ENCODE peak calls at places on chromosomes 12 and 14, in six cellular contexts. K, R, O, Z, U and B are unnamed samples.
A peak's percentile ranks its signal among the peaks of the same experiment; 100 is the strongest.

GRCh38 chr12:9064815-9065606 is 50.7 kb downstream of the A2M start:
- DNase-seq in Z (peak; percentile 36), U (no peak), R (peak; percentile 27), K (no peak), O (peak; percentile 8), B (peak; percentile 28)

GRCh38 chr12:92977326-92977725 is 48.2 kb upstream of the EEA1 start:
- DNase-seq in O (no peak), K (no peak), U (no peak), R (no peak), Z (no peak), B (no peak)

GRCh38 chr12:50050410-50051280 is 6.8 kb upstream of the ASIC1 start:
- DNase-seq in U (no peak), K (peak; percentile 96), Z (peak; percentile 50), R (no peak), O (no peak), B (no peak)

GRCh38 chr14:62133776-62134175 is 371.6 kb downstream of the SNAPC1 start:
- DNase-seq in U (no peak), K (no peak), R (no peak), O (no peak), Z (no peak), B (no peak)

GRCh38 chr12:98698603-98699463 is 53.7 kb downstream of the APAF1 start:
- DNase-seq in R (peak; percentile 36), O (no peak), U (peak; percentile 11), Z (peak; percentile 63), K (peak; percentile 71), B (no peak)

GRCh38 chr12:92426346-92426745 is 276.4 kb upstream of the PLEKHG7 start:
- DNase-seq in Z (no peak), K (no peak), U (no peak), R (no peak), O (no peak), B (no peak)

GRCh38 chr12:70045036-70045435 is 198.2 kb upstream of the CNOT2 start:
- DNase-seq in O (no peak), Z (peak; percentile 55), K (no peak), U (no peak), R (no peak), B (no peak)

GRCh38 chr14:101957406-101958234 is 6.8 kb upstream of the DYNC1H1 start:
- DNase-seq in K (no peak), R (no peak), Z (no peak), U (no peak), O (no peak), B (no peak)

GRCh38 chr14:81565441-81566290 is 32.0 kb upstream of the SEL1L start:
- DNase-seq in R (peak; percentile 37), O (peak; percentile 36), K (peak; percentile 35), U (no peak), Z (peak; percentile 43), B (no peak)

GRCh38 chr12:113462117-113462774 is 9.4 kb downstream of the LHX5 start:
- DNase-seq in Z (peak; percentile 80), U (peak; percentile 29), O (peak; percentile 87), K (peak; percentile 74), R (peak; percentile 82), B (peak; percentile 55)

GRCh38 chr14:29376251-29376650 is 551.4 kb downstream of the PRKD1 start:
- DNase-seq in R (no peak), U (no peak), K (no peak), O (no peak), Z (no peak), B (no peak)

GRCh38 chr14:100782516-100783320 is 43.2 kb upstream of the MEG3 start:
- DNase-seq in U (no peak), K (no peak), O (no peak), R (no peak), Z (no peak), B (no peak)

GRCh38 chr12:132153501-132154340 is 9.5 kb downstream of the NOC4L start:
- DNase-seq in Z (peak; percentile 84), K (peak; percentile 72), R (peak; percentile 88), O (peak; percentile 61), U (no peak), B (peak; percentile 70)

GRCh38 chr12:6950944-6951540 is at the start of gene PTPN6:
- DNase-seq in K (peak; percentile 96), R (no peak), Z (no peak), O (no peak), U (no peak), B (peak; percentile 70)

GRCh38 chr14:54893151-54893760 is 9.4 kb downstream of the GCH1 start:
- DNase-seq in R (peak; percentile 33), U (peak; percentile 36), K (no peak), Z (peak; percentile 82), O (no peak), B (no peak)

GRCh38 chr12:13200841-13201240 is 4.3 kb downstream of the EMP1 start:
- DNase-seq in U (no peak), R (no peak), O (no peak), K (no peak), Z (no peak), B (no peak)

GRCh38 chr12:48995061-48995879 is 3.9 kb downstream of the DDN start:
- DNase-seq in Z (peak; percentile 80), R (peak; percentile 90), K (peak; percentile 60), U (peak; percentile 49), O (peak; percentile 88), B (no peak)

GRCh38 chr12:27081668-27082091 is 698 bp downstream of the C12orf71 start:
- DNase-seq in R (no peak), O (no peak), K (no peak), U (no peak), Z (peak; percentile 44), B (no peak)

GRCh38 chr14:103109789-103110415 is 13.4 kb upstream of the TNFAIP2 start:
- DNase-seq in Z (peak; percentile 71), O (no peak), K (no peak), R (no peak), U (peak; percentile 65), B (no peak)
- TF ChIP-seq CTCF in Z (no peak), O (no peak), K (no peak), R (no peak), U (no peak), B (no peak)

DNA sequence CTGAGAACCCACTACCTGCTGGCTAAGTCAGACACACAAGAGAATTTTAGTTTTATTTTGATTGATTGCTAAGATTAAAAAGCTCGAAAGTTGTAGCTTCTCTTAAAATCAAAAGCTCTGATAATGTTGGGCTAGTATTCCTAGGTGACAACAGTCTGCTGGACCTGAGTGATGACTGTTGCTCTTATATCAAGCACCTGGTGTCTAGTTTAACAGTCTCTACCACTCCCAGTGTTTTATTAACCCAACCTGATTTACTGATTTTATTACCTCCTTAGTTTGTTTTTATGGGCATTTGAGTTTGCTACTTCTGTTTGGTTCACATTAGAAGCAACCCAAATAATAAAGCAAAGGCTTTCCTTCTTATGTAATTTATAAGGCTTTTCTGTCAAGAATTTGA is 41.8 kb downstream of the ATP6V1D start:
- DNase-seq in K (no peak), O (no peak), Z (no peak), U (no peak), R (no peak), B (no peak)
- TF ChIP-seq CTCF in K (no peak), O (no peak), Z (no peak), U (no peak), R (no peak), B (no peak)

DNA sequence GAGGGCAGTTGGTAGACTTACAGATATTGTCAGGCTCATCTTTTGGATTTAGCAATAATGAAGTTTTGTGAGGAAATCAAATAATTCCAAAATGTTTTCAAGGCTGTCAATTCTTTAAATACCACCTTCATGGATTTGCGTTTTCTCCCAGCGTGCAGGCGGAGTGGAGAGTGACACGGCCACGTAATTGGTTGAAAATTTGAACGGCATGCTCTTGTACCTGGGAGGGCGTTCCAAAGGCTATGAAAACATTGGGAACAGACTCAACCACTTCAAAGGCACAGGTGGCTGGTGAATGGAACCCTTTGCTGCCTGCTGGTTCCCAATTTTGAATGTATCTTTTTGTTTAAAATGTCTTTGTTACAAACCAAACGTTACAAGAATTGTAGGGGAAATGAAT is 12.4 kb downstream of the SMIM41 start:
- DNase-seq in O (no peak), R (no peak), K (no peak), U (no peak), Z (no peak), B (no peak)
- TF ChIP-seq CTCF in O (no peak), R (no peak), K (no peak), U (no peak), Z (no peak), B (no peak)

GRCh38 chr12:111687255-111687654 is 1.4 kb downstream of the ACAD10 start:
- DNase-seq in U (no peak), K (peak; percentile 43), O (no peak), R (peak; percentile 38), Z (peak; percentile 21), B (no peak)
- TF ChIP-seq CTCF in U (no peak), K (no peak), O (no peak), R (peak; percentile 45), Z (peak; percentile 33), B (no peak)

DNA sequence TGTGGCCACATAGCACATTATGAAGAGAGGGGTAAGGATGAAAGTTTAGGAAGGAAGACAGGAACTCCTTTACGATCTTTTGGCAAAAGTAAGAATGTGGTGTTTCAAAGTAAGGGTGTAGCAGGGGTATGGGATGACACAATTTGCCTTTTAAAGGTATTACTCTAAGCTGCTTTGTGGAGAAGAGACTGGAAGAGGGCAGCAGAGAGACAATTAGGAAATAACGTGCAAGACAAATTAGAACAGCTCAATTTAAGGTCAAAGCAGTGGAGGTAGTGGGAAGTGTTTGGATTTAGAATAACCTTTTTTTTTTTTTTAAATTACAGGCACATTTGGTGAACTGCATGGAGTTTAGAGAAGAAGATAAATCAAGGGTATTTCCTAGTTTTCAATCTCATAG is 342.6 kb downstream of the NOVA1 start:
- DNase-seq in U (no peak), K (no peak), Z (peak; percentile 52), O (no peak), R (no peak), B (no peak)
- TF ChIP-seq CTCF in U (peak; percentile 40), K (no peak), Z (peak; percentile 56), O (peak; percentile 55), R (no peak), B (no peak)

GRCh38 chr12:56315626-56316473 is at the start of gene CNPY2:
- DNase-seq in K (peak; percentile 96), O (peak; percentile 89), Z (peak; percentile 99), U (peak; percentile 88), R (peak; percentile 94), B (peak; percentile 85)
- TF ChIP-seq CTCF in K (no peak), O (peak; percentile 46), Z (no peak), U (no peak), R (peak; percentile 28), B (no peak)

DNA sequence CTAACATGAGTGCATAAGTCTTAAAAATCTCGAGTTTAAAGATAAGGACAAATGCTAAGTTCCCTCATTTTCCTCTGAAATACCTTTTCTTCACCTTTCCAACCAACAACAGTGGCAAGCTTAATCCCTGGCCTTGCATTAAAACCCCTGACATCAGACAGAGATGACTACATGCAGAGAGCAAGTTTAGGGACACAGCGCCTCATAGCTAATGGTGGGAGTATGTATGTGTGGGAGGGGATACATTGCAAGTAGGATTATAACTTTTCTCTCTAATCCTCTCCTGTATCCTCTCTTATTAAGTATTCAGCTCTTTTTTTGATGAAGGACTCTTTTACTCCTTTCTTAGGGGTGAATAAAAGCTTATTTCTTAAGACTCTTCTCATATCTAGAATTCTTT is 547.1 kb downstream of the CCER1 start:
- DNase-seq in U (no peak), O (no peak), Z (peak; percentile 3), R (no peak), K (no peak), B (no peak)
- TF ChIP-seq CTCF in U (no peak), O (no peak), Z (peak; percentile 8), R (no peak), K (no peak), B (no peak)